ENCODE peak calls at places on chromosomes 4 and X, in four cellular contexts. W, S, U and D are unnamed samples.

GRCh38 chr4:151324449-151325319 is 721 bp downstream of the SH3D19 start:
- DNase-seq in S (peak), W (no peak), U (no peak), D (peak)

GRCh38 chrX:9997524-9997923 is 30.4 kb downstream of the CLDN34 start:
- DNase-seq in W (no peak), U (peak), S (no peak), D (no peak)

GRCh38 chr4:76373919-76374552 is 46.9 kb downstream of the CCDC158 start:
- DNase-seq in W (no peak), S (no peak), U (no peak), D (no peak)

GRCh38 chrX:129522184-129523059 is 868 bp downstream of the SMARCA1 start:
- DNase-seq in U (no peak), S (peak), W (peak), D (peak)

GRCh38 chr4:3221996-3222395 is 27.0 kb upstream of the MSANTD1 start:
- DNase-seq in U (no peak), S (no peak), W (no peak), D (no peak)

GRCh38 chrX:38513087-38513742 is 48.1 kb upstream of the TSPAN7 start:
- DNase-seq in W (no peak), S (peak), U (no peak), D (no peak)

GRCh38 chrX:24890677-24891076 is 125.1 kb downstream of the ARX start:
- DNase-seq in U (no peak), W (no peak), S (peak), D (no peak)

GRCh38 chr4:118981839-118982381 is 93.3 kb downstream of the SYNPO2 start:
- DNase-seq in U (no peak), W (peak), S (peak), D (peak)

GRCh38 chr4:76447326-76447954 is 12.4 kb downstream of the SHROOM3 start:
- DNase-seq in U (no peak), W (no peak), S (no peak), D (no peak)

GRCh38 chr4:2432991-2433530 is 14.3 kb downstream of the CFAP99 start:
- DNase-seq in W (peak), U (no peak), S (no peak), D (no peak)

GRCh38 chr4:7554885-7555284 is 120.2 kb upstream of the PSAPL1 start:
- DNase-seq in W (no peak), S (peak), U (no peak), D (no peak)

GRCh38 chr4:182835006-182835740 is 82.0 kb downstream of the DCTD start:
- DNase-seq in U (no peak), W (no peak), S (no peak), D (no peak)
- TF ChIP-seq POLR2AphosphoS2 in U (no peak), W (no peak), S (no peak), D (no peak)

GRCh38 chrX:44765556-44765955 is 78.3 kb upstream of the DUSP21 start:
- DNase-seq in U (no peak), W (no peak), S (no peak), D (no peak)
- TF ChIP-seq JUNB in U (no peak), W (no peak), S (no peak), D (no peak)

GRCh38 chrX:81120936-81121351 is 80.8 kb downstream of the HMGN5 start:
- DNase-seq in S (peak), U (peak), W (peak), D (peak)
- TF ChIP-seq POLR2AphosphoS2 in S (no peak), U (no peak), W (no peak), D (no peak)

GRCh38 chrX:53356186-53356585 is 66.3 kb downstream of the SMC1A start:
- DNase-seq in W (peak), U (no peak), S (no peak), D (no peak)
- TF ChIP-seq JUNB in W (no peak), U (no peak), S (no peak), D (no peak)

GRCh38 chr4:128282516-128282915 is 5.1 kb downstream of the PGRMC2 start:
- DNase-seq in W (no peak), U (no peak), S (no peak), D (no peak)
- TF ChIP-seq POLR2AphosphoS2 in W (no peak), U (no peak), S (no peak), D (no peak)

GRCh38 chr4:83217721-83218522 is 66.7 kb downstream of the COQ2 start:
- DNase-seq in U (peak), S (no peak), W (no peak), D (no peak)
- TF ChIP-seq JUNB in U (peak), S (no peak), W (no peak), D (no peak)

GRCh38 chrX:22634751-22635150 is 362.0 kb downstream of the CBLL2 start:
- DNase-seq in W (no peak), U (no peak), S (no peak), D (no peak)

GRCh38 chrX:22628275-22628674 is 355.6 kb downstream of the CBLL2 start:
- DNase-seq in S (no peak), U (no peak), W (no peak), D (no peak)

GRCh38 chrX:22627576-22627975 is 354.9 kb downstream of the CBLL2 start:
- DNase-seq in W (no peak), S (no peak), U (no peak), D (no peak)

GRCh38 chrX:22634081-22634480 is 361.4 kb downstream of the CBLL2 start:
- DNase-seq in S (no peak), W (no peak), U (no peak), D (no peak)

GRCh38 chrX:22629105-22629725 is 356.5 kb downstream of the CBLL2 start:
- DNase-seq in U (no peak), W (no peak), S (no peak), D (no peak)
- TF ChIP-seq POLR2AphosphoS2 in U (no peak), W (no peak), S (no peak), D (no peak)

GRCh38 chrX:104712515-104712914 is 146.5 kb downstream of the IL1RAPL2 start:
- DNase-seq in W (no peak), U (no peak), S (no peak), D (no peak)
- TF ChIP-seq JUNB in W (no peak), U (no peak), S (no peak), D (no peak)

DNA sequence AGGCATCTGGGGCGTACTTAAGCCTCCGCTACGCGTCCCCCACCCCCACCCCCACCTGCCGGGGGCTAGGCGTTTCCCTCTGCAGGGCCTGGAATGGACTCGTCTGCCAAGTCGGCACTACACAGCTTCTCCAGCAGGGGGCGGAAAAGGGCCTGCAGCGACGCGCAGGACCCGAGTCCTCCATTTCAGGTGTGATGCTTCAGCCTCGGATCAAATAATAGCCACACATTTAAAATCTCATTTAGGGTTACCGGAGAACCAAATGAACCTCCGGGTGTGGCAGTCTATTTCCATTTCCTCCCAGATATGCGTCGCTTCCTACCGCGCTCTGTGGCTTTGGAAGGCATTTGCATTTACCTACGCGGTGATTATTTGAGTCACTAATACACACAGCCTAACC is 2.9 kb downstream of the PAK3 start:
- DNase-seq in S (peak), W (peak), U (no peak), D (peak)
- TF ChIP-seq POLR2AphosphoS2 in S (no peak), W (no peak), U (no peak), D (no peak)

GRCh38 chrX:55342533-55343501 is 78.1 kb upstream of the PAGE3 start:
- DNase-seq in U (peak), S (peak), W (peak), D (peak)
- TF ChIP-seq JUNB in U (no peak), S (no peak), W (no peak), D (no peak)